ENCODE peak calls at places on chromosome 6, in eight cellular contexts. One of them, this sample, is unnamed.

GRCh38 chr6:157198425-157199279 is 124.7 kb downstream of the TMEM242 start:
- DNase-seq in CD8-positive, alpha-beta memory T cell: no peak
- DNase-seq in mesendoderm: no peak
- DNase-seq in uterus: no peak
- DNase-seq in fibroblast of lung: no peak
- DNase-seq in tibial nerve: peak
- DNase-seq in AG04450: no peak
- DNase-seq in HL-60: no peak
- DNase-seq in this sample: no peak

GRCh38 chr6:117007659-117008058 is 130.6 kb downstream of the RFX6 start:
- DNase-seq in CD8-positive, alpha-beta memory T cell: no peak
- DNase-seq in HL-60: no peak
- DNase-seq in mesendoderm: no peak
- DNase-seq in tibial nerve: no peak
- DNase-seq in AG04450: no peak
- DNase-seq in uterus: no peak
- DNase-seq in fibroblast of lung: no peak
- DNase-seq in this sample: no peak

GRCh38 chr6:12331951-12332749 is 42.0 kb downstream of the EDN1 start:
- DNase-seq in HL-60: no peak
- DNase-seq in tibial nerve: no peak
- DNase-seq in mesendoderm: peak
- DNase-seq in fibroblast of lung: peak
- DNase-seq in CD8-positive, alpha-beta memory T cell: no peak
- DNase-seq in AG04450: no peak
- DNase-seq in uterus: no peak
- DNase-seq in this sample: no peak

GRCh38 chr6:37819802-37820712 is 530 bp downstream of the ZFAND3 start:
- DNase-seq in CD8-positive, alpha-beta memory T cell: peak
- DNase-seq in tibial nerve: peak
- DNase-seq in uterus: peak
- DNase-seq in mesendoderm: peak
- DNase-seq in HL-60: peak
- DNase-seq in fibroblast of lung: peak
- DNase-seq in AG04450: no peak
- DNase-seq in this sample: peak

GRCh38 chr6:27019651-27020552 is 227.6 kb upstream of the PRSS16 start:
- DNase-seq in uterus: peak
- DNase-seq in mesendoderm: peak
- DNase-seq in fibroblast of lung: peak
- DNase-seq in tibial nerve: peak
- DNase-seq in AG04450: peak
- DNase-seq in HL-60: peak
- DNase-seq in CD8-positive, alpha-beta memory T cell: no peak
- DNase-seq in this sample: no peak

GRCh38 chr6:160358225-160359119 is 10.3 kb downstream of the SLC22A3 start:
- DNase-seq in fibroblast of lung: no peak
- DNase-seq in mesendoderm: peak
- DNase-seq in AG04450: no peak
- DNase-seq in HL-60: no peak
- DNase-seq in uterus: no peak
- DNase-seq in tibial nerve: no peak
- DNase-seq in CD8-positive, alpha-beta memory T cell: no peak
- DNase-seq in this sample: no peak

GRCh38 chr6:112979830-112980229 is 632.7 kb downstream of the RFPL4B start:
- DNase-seq in uterus: no peak
- DNase-seq in tibial nerve: peak
- DNase-seq in HL-60: no peak
- DNase-seq in mesendoderm: no peak
- DNase-seq in fibroblast of lung: peak
- DNase-seq in AG04450: no peak
- DNase-seq in CD8-positive, alpha-beta memory T cell: no peak
- DNase-seq in this sample: no peak

GRCh38 chr6:104623052-104623690 is 236.5 kb downstream of the HACE1 start:
- DNase-seq in mesendoderm: peak
- DNase-seq in AG04450: no peak
- DNase-seq in uterus: no peak
- DNase-seq in CD8-positive, alpha-beta memory T cell: no peak
- DNase-seq in HL-60: no peak
- DNase-seq in fibroblast of lung: no peak
- DNase-seq in tibial nerve: no peak
- DNase-seq in this sample: no peak

GRCh38 chr6:140809694-140810101 is 1323.0 kb upstream of the GJE1 start:
- DNase-seq in AG04450: no peak
- DNase-seq in HL-60: no peak
- DNase-seq in mesendoderm: no peak
- DNase-seq in CD8-positive, alpha-beta memory T cell: no peak
- DNase-seq in fibroblast of lung: peak
- DNase-seq in uterus: no peak
- DNase-seq in tibial nerve: no peak
- DNase-seq in this sample: no peak

GRCh38 chr6:85747093-85747492 is 104.4 kb upstream of the SYNCRIP start:
- DNase-seq in tibial nerve: no peak
- DNase-seq in CD8-positive, alpha-beta memory T cell: no peak
- DNase-seq in AG04450: no peak
- DNase-seq in uterus: no peak
- DNase-seq in mesendoderm: no peak
- DNase-seq in fibroblast of lung: peak
- DNase-seq in HL-60: no peak
- DNase-seq in this sample: no peak

GRCh38 chr6:168165891-168166290 is 86.9 kb upstream of the FRMD1 start:
- DNase-seq in CD8-positive, alpha-beta memory T cell: no peak
- DNase-seq in tibial nerve: no peak
- DNase-seq in uterus: peak
- DNase-seq in mesendoderm: no peak
- DNase-seq in fibroblast of lung: no peak
- DNase-seq in AG04450: no peak
- DNase-seq in HL-60: no peak
- DNase-seq in this sample: no peak

GRCh38 chr6:79135973-79136470 is 58.0 kb upstream of the PHIP start:
- DNase-seq in uterus: no peak
- DNase-seq in AG04450: no peak
- DNase-seq in fibroblast of lung: no peak
- DNase-seq in tibial nerve: no peak
- DNase-seq in CD8-positive, alpha-beta memory T cell: no peak
- DNase-seq in mesendoderm: no peak
- DNase-seq in HL-60: no peak
- DNase-seq in this sample: no peak

GRCh38 chr6:161407115-161407514 is 133.3 kb upstream of the AGPAT4 start:
- DNase-seq in fibroblast of lung: no peak
- DNase-seq in CD8-positive, alpha-beta memory T cell: no peak
- DNase-seq in mesendoderm: no peak
- DNase-seq in uterus: no peak
- DNase-seq in AG04450: no peak
- DNase-seq in tibial nerve: no peak
- DNase-seq in HL-60: no peak
- DNase-seq in this sample: no peak
- H3K27ac ChIP-seq in fibroblast of lung: peak
- H3K27ac ChIP-seq in CD8-positive, alpha-beta memory T cell: peak
- H3K27ac ChIP-seq in mesendoderm: no peak
- H3K27ac ChIP-seq in uterus: no peak
- H3K27ac ChIP-seq in AG04450: no peak
- H3K27ac ChIP-seq in tibial nerve: no peak
- H3K27ac ChIP-seq in HL-60: no peak
- H3K27ac ChIP-seq in this sample: no peak

GRCh38 chr6:53647437-53648094 is 18.0 kb downstream of the KLHL31 start:
- DNase-seq in CD8-positive, alpha-beta memory T cell: no peak
- DNase-seq in uterus: no peak
- DNase-seq in mesendoderm: no peak
- DNase-seq in AG04450: no peak
- DNase-seq in HL-60: peak
- DNase-seq in fibroblast of lung: peak
- DNase-seq in tibial nerve: no peak
- DNase-seq in this sample: peak

GRCh38 chr6:53651764-53652401 is 13.7 kb downstream of the KLHL31 start:
- DNase-seq in HL-60: peak
- DNase-seq in fibroblast of lung: peak
- DNase-seq in uterus: peak
- DNase-seq in AG04450: no peak
- DNase-seq in mesendoderm: peak
- DNase-seq in tibial nerve: peak
- DNase-seq in CD8-positive, alpha-beta memory T cell: peak
- DNase-seq in this sample: peak

GRCh38 chr6:53648571-53648970 is 17.0 kb downstream of the KLHL31 start:
- DNase-seq in mesendoderm: no peak
- DNase-seq in tibial nerve: no peak
- DNase-seq in fibroblast of lung: peak
- DNase-seq in uterus: no peak
- DNase-seq in AG04450: no peak
- DNase-seq in CD8-positive, alpha-beta memory T cell: no peak
- DNase-seq in HL-60: no peak
- DNase-seq in this sample: no peak

GRCh38 chr6:53654745-53655240 is 10.8 kb downstream of the KLHL31 start:
- DNase-seq in AG04450: no peak
- DNase-seq in mesendoderm: no peak
- DNase-seq in CD8-positive, alpha-beta memory T cell: no peak
- DNase-seq in HL-60: no peak
- DNase-seq in fibroblast of lung: no peak
- DNase-seq in uterus: no peak
- DNase-seq in tibial nerve: no peak
- DNase-seq in this sample: no peak

GRCh38 chr6:53651149-53651763 is 14.3 kb downstream of the KLHL31 start:
- DNase-seq in uterus: peak
- DNase-seq in mesendoderm: peak
- DNase-seq in tibial nerve: peak
- DNase-seq in CD8-positive, alpha-beta memory T cell: peak
- DNase-seq in fibroblast of lung: peak
- DNase-seq in AG04450: peak
- DNase-seq in HL-60: peak
- DNase-seq in this sample: peak
- H3K27ac ChIP-seq in uterus: no peak
- H3K27ac ChIP-seq in mesendoderm: no peak
- H3K27ac ChIP-seq in tibial nerve: peak
- H3K27ac ChIP-seq in CD8-positive, alpha-beta memory T cell: peak
- H3K27ac ChIP-seq in fibroblast of lung: no peak
- H3K27ac ChIP-seq in AG04450: no peak
- H3K27ac ChIP-seq in HL-60: peak
- H3K27ac ChIP-seq in this sample: peak

GRCh38 chr6:138493413-138493812 is 5.9 kb downstream of the NHSL1 start:
- DNase-seq in uterus: no peak
- DNase-seq in CD8-positive, alpha-beta memory T cell: no peak
- DNase-seq in fibroblast of lung: peak
- DNase-seq in HL-60: no peak
- DNase-seq in mesendoderm: peak
- DNase-seq in AG04450: no peak
- DNase-seq in tibial nerve: no peak
- DNase-seq in this sample: no peak
- H3K27ac ChIP-seq in uterus: no peak
- H3K27ac ChIP-seq in CD8-positive, alpha-beta memory T cell: no peak
- H3K27ac ChIP-seq in fibroblast of lung: no peak
- H3K27ac ChIP-seq in HL-60: no peak
- H3K27ac ChIP-seq in mesendoderm: no peak
- H3K27ac ChIP-seq in AG04450: no peak
- H3K27ac ChIP-seq in tibial nerve: no peak
- H3K27ac ChIP-seq in this sample: no peak

DNA sequence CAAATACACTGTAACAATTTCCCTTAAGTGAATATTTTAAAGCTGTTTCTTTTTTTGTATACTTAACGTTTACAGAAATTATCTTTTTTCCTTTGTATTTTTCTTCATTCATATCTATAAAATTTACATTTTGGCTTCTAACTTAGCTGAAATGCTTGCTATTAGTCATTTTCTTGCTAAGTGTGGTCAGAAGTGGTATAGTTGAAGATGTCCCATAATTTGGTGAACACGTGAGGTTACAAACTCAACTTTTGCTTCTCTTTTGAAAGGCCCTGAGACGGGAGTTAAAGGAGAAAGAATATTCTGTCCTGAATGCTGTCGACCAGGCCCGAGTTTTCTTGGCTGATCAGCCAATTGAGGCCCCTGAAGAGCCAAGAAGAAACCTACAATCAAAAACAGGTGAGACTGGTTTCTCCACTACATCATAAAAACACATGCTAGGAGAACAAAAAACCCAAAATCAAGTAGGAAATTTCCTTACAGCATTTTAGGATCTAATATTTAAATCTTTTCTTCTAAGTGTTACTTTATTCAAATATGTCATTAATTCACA is 445.0 kb downstream of the UTRN start:
- DNase-seq in CD8-positive, alpha-beta memory T cell: no peak
- DNase-seq in HL-60: no peak
- DNase-seq in fibroblast of lung: no peak
- DNase-seq in mesendoderm: peak
- DNase-seq in AG04450: no peak
- DNase-seq in tibial nerve: no peak
- DNase-seq in uterus: no peak
- DNase-seq in this sample: no peak
- H3K27ac ChIP-seq in CD8-positive, alpha-beta memory T cell: no peak
- H3K27ac ChIP-seq in HL-60: no peak
- H3K27ac ChIP-seq in fibroblast of lung: no peak
- H3K27ac ChIP-seq in mesendoderm: no peak
- H3K27ac ChIP-seq in AG04450: no peak
- H3K27ac ChIP-seq in tibial nerve: no peak
- H3K27ac ChIP-seq in uterus: no peak
- H3K27ac ChIP-seq in this sample: no peak

DNA sequence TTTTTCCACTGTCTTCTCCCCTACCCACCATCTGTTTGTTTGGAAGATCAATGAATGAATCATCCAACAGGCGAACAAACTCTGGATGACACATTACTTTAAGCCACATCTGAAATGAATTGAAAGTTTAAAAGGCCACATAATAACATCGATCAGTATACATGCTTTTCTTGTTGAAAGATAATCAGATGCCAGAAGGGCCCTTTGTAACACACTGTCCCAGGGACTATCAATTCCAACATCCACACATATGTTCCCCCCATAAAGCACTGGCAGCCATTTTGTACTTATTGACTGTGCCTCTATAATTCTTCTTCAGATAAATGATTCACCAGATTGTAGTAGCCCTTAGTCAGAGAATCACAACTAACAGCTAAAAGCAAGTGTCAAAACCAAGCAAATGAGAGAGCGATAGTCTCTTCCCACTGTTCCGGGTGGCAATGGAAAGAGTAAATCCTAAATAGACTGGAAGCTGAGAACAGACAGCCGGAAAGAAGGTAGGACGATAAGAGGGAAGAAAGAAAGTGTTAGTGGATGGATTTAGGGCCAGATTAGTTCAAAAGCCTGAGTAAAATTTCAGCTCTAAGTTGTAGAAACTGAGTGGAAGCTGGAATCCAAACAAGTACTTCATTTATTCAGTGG is 184.9 kb upstream of the TENT5A start:
- DNase-seq in tibial nerve: no peak
- DNase-seq in HL-60: no peak
- DNase-seq in mesendoderm: no peak
- DNase-seq in uterus: no peak
- DNase-seq in AG04450: no peak
- DNase-seq in fibroblast of lung: peak
- DNase-seq in CD8-positive, alpha-beta memory T cell: no peak
- DNase-seq in this sample: no peak
- H3K27ac ChIP-seq in tibial nerve: no peak
- H3K27ac ChIP-seq in HL-60: peak
- H3K27ac ChIP-seq in mesendoderm: no peak
- H3K27ac ChIP-seq in uterus: peak
- H3K27ac ChIP-seq in AG04450: peak
- H3K27ac ChIP-seq in fibroblast of lung: peak
- H3K27ac ChIP-seq in CD8-positive, alpha-beta memory T cell: no peak
- H3K27ac ChIP-seq in this sample: no peak